ENCODE peak calls at places on chromosome 22, in ten cellular contexts. One of them, this sample, is unnamed. For H3K27me3, the result is how much of the 10 kb centered on the place peaks cover.

GRCh38 chr22:26648011-26648497 is 9.3 kb upstream of the MIAT start:
- DNase-seq in gastrocnemius medialis: no peak
- DNase-seq in tibial artery: no peak
- DNase-seq in heart right ventricle: no peak
- DNase-seq in AG04450: no peak
- DNase-seq in stomach: no peak
- DNase-seq in left ventricle myocardium inferior: no peak
- DNase-seq in GM12878: no peak
- DNase-seq in fibroblast of lung: no peak
- DNase-seq in lung: no peak
- DNase-seq in this sample: peak

GRCh38 chr22:29337631-29338284 is 22.3 kb upstream of the RASL10A start:
- DNase-seq in gastrocnemius medialis: no peak
- DNase-seq in tibial artery: no peak
- DNase-seq in heart right ventricle: no peak
- DNase-seq in AG04450: no peak
- DNase-seq in stomach: no peak
- DNase-seq in left ventricle myocardium inferior: no peak
- DNase-seq in GM12878: no peak
- DNase-seq in fibroblast of lung: no peak
- DNase-seq in lung: no peak
- DNase-seq in this sample: no peak

GRCh38 chr22:38172489-38173155 is 9.0 kb downstream of the PLA2G6 start:
- DNase-seq in gastrocnemius medialis: peak
- DNase-seq in tibial artery: peak
- DNase-seq in heart right ventricle: peak
- DNase-seq in AG04450: no peak
- DNase-seq in stomach: peak
- DNase-seq in left ventricle myocardium inferior: peak
- DNase-seq in GM12878: no peak
- DNase-seq in fibroblast of lung: peak
- DNase-seq in lung: peak
- DNase-seq in this sample: no peak

GRCh38 chr22:49882519-49883293 is 29.1 kb downstream of the ZBED4 start:
- DNase-seq in gastrocnemius medialis: no peak
- DNase-seq in tibial artery: no peak
- DNase-seq in heart right ventricle: no peak
- DNase-seq in AG04450: no peak
- DNase-seq in stomach: no peak
- DNase-seq in left ventricle myocardium inferior: no peak
- DNase-seq in GM12878: no peak
- DNase-seq in fibroblast of lung: no peak
- DNase-seq in lung: no peak
- DNase-seq in this sample: no peak

GRCh38 chr22:28989035-28989464 is 72.6 kb downstream of the C22orf31 start:
- DNase-seq in gastrocnemius medialis: no peak
- DNase-seq in tibial artery: no peak
- DNase-seq in heart right ventricle: no peak
- DNase-seq in AG04450: no peak
- DNase-seq in stomach: no peak
- DNase-seq in left ventricle myocardium inferior: no peak
- DNase-seq in GM12878: no peak
- DNase-seq in fibroblast of lung: no peak
- DNase-seq in lung: no peak
- DNase-seq in this sample: no peak

GRCh38 chr22:38973289-38974169 is 8.6 kb upstream of the APOBEC3B start:
- DNase-seq in gastrocnemius medialis: no peak
- DNase-seq in tibial artery: no peak
- DNase-seq in heart right ventricle: no peak
- DNase-seq in AG04450: no peak
- DNase-seq in stomach: peak
- DNase-seq in left ventricle myocardium inferior: no peak
- DNase-seq in GM12878: no peak
- DNase-seq in fibroblast of lung: peak
- DNase-seq in lung: peak
- DNase-seq in this sample: peak

GRCh38 chr22:37009490-37009889 is 9.8 kb downstream of the TST start:
- DNase-seq in gastrocnemius medialis: no peak
- DNase-seq in tibial artery: no peak
- DNase-seq in heart right ventricle: no peak
- DNase-seq in AG04450: no peak
- DNase-seq in stomach: no peak
- DNase-seq in left ventricle myocardium inferior: no peak
- DNase-seq in GM12878: no peak
- DNase-seq in fibroblast of lung: no peak
- DNase-seq in lung: no peak
- DNase-seq in this sample: no peak

GRCh38 chr22:22684605-22685561 is 40.5 kb downstream of the GGTLC2 start:
- DNase-seq in gastrocnemius medialis: no peak
- DNase-seq in tibial artery: no peak
- DNase-seq in heart right ventricle: no peak
- DNase-seq in AG04450: peak
- DNase-seq in stomach: no peak
- DNase-seq in left ventricle myocardium inferior: no peak
- DNase-seq in GM12878: no peak
- DNase-seq in fibroblast of lung: peak
- DNase-seq in lung: no peak
- DNase-seq in this sample: no peak

GRCh38 chr22:17476838-17477237 is 86.5 kb upstream of the SLC25A18 start:
- DNase-seq in gastrocnemius medialis: no peak
- DNase-seq in tibial artery: no peak
- DNase-seq in heart right ventricle: no peak
- DNase-seq in AG04450: no peak
- DNase-seq in stomach: no peak
- DNase-seq in left ventricle myocardium inferior: no peak
- DNase-seq in GM12878: no peak
- DNase-seq in fibroblast of lung: peak
- DNase-seq in lung: no peak
- DNase-seq in this sample: no peak

GRCh38 chr22:49154433-49154832 is 673.2 kb downstream of the BRD1 start:
- DNase-seq in gastrocnemius medialis: no peak
- DNase-seq in tibial artery: no peak
- DNase-seq in heart right ventricle: no peak
- DNase-seq in AG04450: no peak
- DNase-seq in stomach: no peak
- DNase-seq in left ventricle myocardium inferior: no peak
- DNase-seq in GM12878: no peak
- DNase-seq in fibroblast of lung: no peak
- DNase-seq in lung: no peak
- DNase-seq in this sample: no peak

GRCh38 chr22:49197500-49197899 is 630.2 kb downstream of the BRD1 start:
- DNase-seq in gastrocnemius medialis: no peak
- DNase-seq in tibial artery: peak
- DNase-seq in heart right ventricle: no peak
- DNase-seq in AG04450: no peak
- DNase-seq in stomach: no peak
- DNase-seq in left ventricle myocardium inferior: no peak
- DNase-seq in GM12878: no peak
- DNase-seq in fibroblast of lung: no peak
- DNase-seq in lung: no peak
- DNase-seq in this sample: no peak

GRCh38 chr22:49574205-49574604 is 253.5 kb downstream of the BRD1 start:
- DNase-seq in gastrocnemius medialis: no peak
- DNase-seq in tibial artery: no peak
- DNase-seq in heart right ventricle: no peak
- DNase-seq in AG04450: no peak
- DNase-seq in stomach: peak
- DNase-seq in left ventricle myocardium inferior: no peak
- DNase-seq in GM12878: no peak
- DNase-seq in fibroblast of lung: no peak
- DNase-seq in lung: no peak
- DNase-seq in this sample: no peak

GRCh38 chr22:41725510-41726110 is 26.3 kb downstream of the MEI1 start:
- DNase-seq in gastrocnemius medialis: no peak
- DNase-seq in tibial artery: no peak
- DNase-seq in heart right ventricle: no peak
- DNase-seq in AG04450: no peak
- DNase-seq in stomach: no peak
- DNase-seq in left ventricle myocardium inferior: no peak
- DNase-seq in GM12878: no peak
- DNase-seq in fibroblast of lung: no peak
- DNase-seq in lung: no peak
- DNase-seq in this sample: no peak

GRCh38 chr22:45010532-45010900 is 711 bp upstream of the PHF21B start:
- DNase-seq in gastrocnemius medialis: no peak
- DNase-seq in tibial artery: no peak
- DNase-seq in heart right ventricle: no peak
- DNase-seq in AG04450: no peak
- DNase-seq in stomach: no peak
- DNase-seq in left ventricle myocardium inferior: no peak
- DNase-seq in GM12878: no peak
- DNase-seq in fibroblast of lung: no peak
- DNase-seq in lung: no peak
- DNase-seq in this sample: no peak
- H3K27ac ChIP-seq in gastrocnemius medialis: no peak
- H3K27ac ChIP-seq in tibial artery: no peak
- H3K27ac ChIP-seq in heart right ventricle: peak
- H3K27ac ChIP-seq in AG04450: no peak
- H3K27ac ChIP-seq in stomach: no peak
- H3K27ac ChIP-seq in left ventricle myocardium inferior: no peak
- H3K27ac ChIP-seq in GM12878: no peak
- H3K27ac ChIP-seq in fibroblast of lung: no peak
- H3K27ac ChIP-seq in lung: no peak
- H3K27ac ChIP-seq in this sample: no peak

DNA sequence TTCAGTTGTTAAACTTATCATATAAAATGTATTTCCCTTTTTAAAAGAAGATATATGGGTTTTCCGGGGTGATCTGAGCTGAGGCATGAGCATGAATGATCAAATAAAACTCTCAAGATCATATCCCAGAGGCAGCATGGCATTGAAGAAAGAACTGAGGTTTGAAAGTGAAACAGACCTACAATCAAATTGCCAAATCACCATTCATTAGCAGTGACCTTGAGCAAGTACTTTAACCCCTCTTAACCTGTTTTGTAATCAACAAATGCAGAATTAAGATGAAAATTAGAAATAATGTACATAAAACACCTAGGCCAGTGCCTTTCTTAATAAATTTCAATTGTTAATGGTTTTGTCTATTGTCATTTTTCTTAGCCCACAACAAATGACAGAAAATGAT is 116.0 kb downstream of the RBFOX2 start:
- DNase-seq in gastrocnemius medialis: no peak
- DNase-seq in tibial artery: no peak
- DNase-seq in heart right ventricle: no peak
- DNase-seq in AG04450: no peak
- DNase-seq in stomach: no peak
- DNase-seq in left ventricle myocardium inferior: no peak
- DNase-seq in GM12878: no peak
- DNase-seq in fibroblast of lung: no peak
- DNase-seq in lung: no peak
- DNase-seq in this sample: no peak
- TF ChIP-seq CTCF in gastrocnemius medialis: no peak
- TF ChIP-seq CTCF in tibial artery: no peak
- TF ChIP-seq CTCF in heart right ventricle: no peak
- TF ChIP-seq CTCF in AG04450: no peak
- TF ChIP-seq CTCF in stomach: no peak
- TF ChIP-seq CTCF in left ventricle myocardium inferior: no peak
- TF ChIP-seq CTCF in GM12878: no peak
- TF ChIP-seq CTCF in fibroblast of lung: no peak
- TF ChIP-seq CTCF in lung: no peak
- TF ChIP-seq CTCF in this sample: no peak

DNA sequence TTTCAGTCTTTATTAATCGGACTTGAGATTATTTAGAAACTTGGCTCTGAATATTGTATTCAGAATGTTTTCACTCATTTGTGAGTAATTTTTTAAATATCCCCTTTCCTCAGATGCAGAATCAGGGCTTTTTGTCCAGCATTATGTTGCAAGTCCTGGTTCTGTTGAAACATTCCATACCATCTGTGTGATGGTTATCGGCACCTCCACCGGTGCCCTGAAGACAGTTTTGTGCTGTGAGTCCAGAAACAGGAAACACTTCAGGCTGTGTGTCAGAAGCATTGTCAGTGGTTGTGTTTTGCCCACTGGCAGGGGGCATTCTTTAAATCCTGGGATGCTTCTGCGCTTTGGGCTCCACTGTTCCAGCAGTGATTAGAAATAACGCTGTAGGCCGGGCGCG is 20.4 kb downstream of the CDPF1 start:
- DNase-seq in gastrocnemius medialis: no peak
- DNase-seq in tibial artery: no peak
- DNase-seq in heart right ventricle: no peak
- DNase-seq in AG04450: no peak
- DNase-seq in stomach: no peak
- DNase-seq in left ventricle myocardium inferior: no peak
- DNase-seq in GM12878: no peak
- DNase-seq in fibroblast of lung: no peak
- DNase-seq in lung: no peak
- DNase-seq in this sample: no peak
- H3K27me3 ChIP-seq in gastrocnemius medialis: under half
- H3K27me3 ChIP-seq in tibial artery: under half
- H3K27me3 ChIP-seq in heart right ventricle: under half
- H3K27me3 ChIP-seq in AG04450: under half
- H3K27me3 ChIP-seq in stomach: under half
- H3K27me3 ChIP-seq in left ventricle myocardium inferior: under half
- H3K27me3 ChIP-seq in GM12878: under half
- H3K27me3 ChIP-seq in fibroblast of lung: under half
- H3K27me3 ChIP-seq in lung: under half
- H3K27me3 ChIP-seq in this sample: under half

GRCh38 chr22:46984751-46985506 is 222.5 kb downstream of the TBC1D22A start:
- DNase-seq in gastrocnemius medialis: no peak
- DNase-seq in tibial artery: no peak
- DNase-seq in heart right ventricle: no peak
- DNase-seq in AG04450: no peak
- DNase-seq in stomach: no peak
- DNase-seq in left ventricle myocardium inferior: no peak
- DNase-seq in GM12878: no peak
- DNase-seq in fibroblast of lung: peak
- DNase-seq in lung: no peak
- DNase-seq in this sample: no peak
- H3K27ac ChIP-seq in gastrocnemius medialis: no peak
- H3K27ac ChIP-seq in tibial artery: no peak
- H3K27ac ChIP-seq in heart right ventricle: no peak
- H3K27ac ChIP-seq in AG04450: peak
- H3K27ac ChIP-seq in stomach: no peak
- H3K27ac ChIP-seq in left ventricle myocardium inferior: no peak
- H3K27ac ChIP-seq in GM12878: no peak
- H3K27ac ChIP-seq in fibroblast of lung: peak
- H3K27ac ChIP-seq in lung: no peak
- H3K27ac ChIP-seq in this sample: no peak